ENCODE peak calls at places on chromosomes 7 and 10, in ten cellular contexts. F, I, B, K, M, C, Q, T, G and O are unnamed samples.

GRCh38 chr10:119616879-119617580 is 20.3 kb upstream of the TIAL1 start:
- DNase-seq in F (no peak), I (no peak), B (no peak), K (no peak), M (no peak), C (no peak), Q (peak; percentile 63), T (no peak), G (no peak), O (no peak)

GRCh38 chr10:87635498-87636312 is 24.0 kb upstream of the PAPSS2 start:
- DNase-seq in F (no peak), I (no peak), B (peak; percentile 13), K (peak; percentile 85), M (peak; percentile 48), C (peak; percentile 60), Q (peak; percentile 75), T (no peak), G (no peak), O (no peak)

GRCh38 chr10:47401210-47401609 is 17.1 kb upstream of the ZNF488 start:
- DNase-seq in F (no peak), I (no peak), B (no peak), K (no peak), M (no peak), C (no peak), Q (no peak), T (no peak), G (no peak), O (no peak)

GRCh38 chr10:16527452-16527851 is 5.8 kb upstream of the C1QL3 start:
- DNase-seq in F (no peak), I (no peak), B (no peak), K (no peak), M (no peak), C (no peak), Q (no peak), T (no peak), G (no peak), O (no peak)

GRCh38 chr10:4046722-4047354 is 261.8 kb upstream of the KLF6 start:
- DNase-seq in F (no peak), I (no peak), B (no peak), K (no peak), M (no peak), C (no peak), Q (no peak), T (no peak), G (no peak), O (no peak)

GRCh38 chr10:88236121-88236743 is 346.9 kb downstream of the RNLS start:
- DNase-seq in F (no peak), I (no peak), B (no peak), K (no peak), M (no peak), C (no peak), Q (peak; percentile 64), T (no peak), G (no peak), O (no peak)

GRCh38 chr7:151186640-151187408 is at the start of gene ASB10:
- DNase-seq in F (no peak), I (no peak), B (no peak), K (no peak), M (no peak), C (no peak), Q (no peak), T (no peak), G (no peak), O (no peak)

GRCh38 chr7:16599860-16600259 is 45.7 kb downstream of the ANKMY2 start:
- DNase-seq in F (no peak), I (no peak), B (no peak), K (no peak), M (no peak), C (no peak), Q (no peak), T (no peak), G (no peak), O (no peak)

GRCh38 chr7:32865448-32865847 is 26.1 kb downstream of the KBTBD2 start:
- DNase-seq in F (no peak), I (no peak), B (no peak), K (no peak), M (no peak), C (no peak), Q (no peak), T (no peak), G (no peak), O (no peak)

GRCh38 chr10:98158576-98158975 is 24.1 kb downstream of the R3HCC1L start:
- DNase-seq in F (no peak), I (no peak), B (no peak), K (no peak), M (no peak), C (no peak), Q (no peak), T (no peak), G (no peak), O (no peak)

GRCh38 chr10:15293862-15294835 is 76.9 kb downstream of the FAM171A1 start:
- DNase-seq in F (no peak), I (no peak), B (no peak), K (peak; percentile 43), M (no peak), C (no peak), Q (peak; percentile 29), T (no peak), G (no peak), O (no peak)

GRCh38 chr7:103857435-103857834 is 132.0 kb downstream of the RELN start:
- DNase-seq in F (peak; percentile 94), I (no peak), B (no peak), K (no peak), M (no peak), C (no peak), Q (no peak), T (no peak), G (no peak), O (peak; percentile 87)

GRCh38 chr7:44286618-44287487 is 38.5 kb downstream of the CAMK2B start:
- DNase-seq in F (no peak), I (peak; percentile 38), B (no peak), K (no peak), M (no peak), C (peak; percentile 6), Q (no peak), T (no peak), G (no peak), O (no peak)

GRCh38 chr10:71713135-71714040 is 6.2 kb downstream of the C10orf105 start:
- DNase-seq in F (no peak), I (peak; percentile 78), B (no peak), K (peak; percentile 89), M (peak; percentile 43), C (peak; percentile 71), Q (peak; percentile 94), T (peak; percentile 91), G (no peak), O (no peak)

GRCh38 chr7:73741600-73741999 is 3.0 kb upstream of the ABHD11 start:
- DNase-seq in F (peak; percentile 77), I (no peak), B (no peak), K (no peak), M (no peak), C (no peak), Q (no peak), T (no peak), G (no peak), O (peak; percentile 92)

GRCh38 chr10:114208351-114208750 is 29.2 kb downstream of the TDRD1 start:
- DNase-seq in F (no peak), I (no peak), B (no peak), K (no peak), M (no peak), C (no peak), Q (no peak), T (no peak), G (no peak), O (peak; percentile 29)

GRCh38 chr7:159147246-159147645 is 2.6 kb upstream of the VIPR2 start:
- DNase-seq in F (no peak), I (peak; percentile 36), B (no peak), K (no peak), M (no peak), C (no peak), Q (no peak), T (no peak), G (no peak), O (no peak)

GRCh38 chr10:28120795-28121194 is 121.9 kb upstream of the ODAD2 start:
- DNase-seq in F (no peak), I (no peak), B (no peak), K (no peak), M (no peak), C (no peak), Q (no peak), T (no peak), G (no peak), O (no peak)